ENCODE peak calls at places on chromosomes 13 and 19, in eight cellular contexts. One of them, this sample, is unnamed.
A peak's percentile ranks its signal among the peaks of the same experiment; 100 is the strongest.

GRCh38 chr13:48160879-48161278 is 66.0 kb upstream of the MED4 start:
- DNase-seq in IMR-90: no peak
- DNase-seq in activated CD8-positive, alpha-beta memory T cell treated with anti-CD3 and anti-CD28 coated beads, Interleukin-2, amount 50 U/mL, for 48 hours: no peak
- DNase-seq in naive B cell: no peak
- DNase-seq in anterior cingulate cortex: no peak
- DNase-seq in mammary epithelial cell: peak; percentile 81
- DNase-seq in neural crest cell: no peak
- DNase-seq in HepG2: no peak
- DNase-seq in this sample: peak; percentile 55

GRCh38 chr13:23824355-23824754 is 64.8 kb downstream of the MIPEP start:
- DNase-seq in mammary epithelial cell: no peak
- DNase-seq in neural crest cell: no peak
- DNase-seq in naive B cell: no peak
- DNase-seq in activated CD8-positive, alpha-beta memory T cell treated with anti-CD3 and anti-CD28 coated beads, Interleukin-2, amount 50 U/mL, for 48 hours: no peak
- DNase-seq in HepG2: no peak
- DNase-seq in anterior cingulate cortex: no peak
- DNase-seq in IMR-90: no peak
- DNase-seq in this sample: no peak

GRCh38 chr13:105465251-105465650 is 1070.2 kb downstream of the EFNB2 start:
- DNase-seq in IMR-90: no peak
- DNase-seq in naive B cell: no peak
- DNase-seq in mammary epithelial cell: peak; percentile 88
- DNase-seq in anterior cingulate cortex: no peak
- DNase-seq in HepG2: no peak
- DNase-seq in neural crest cell: no peak
- DNase-seq in activated CD8-positive, alpha-beta memory T cell treated with anti-CD3 and anti-CD28 coated beads, Interleukin-2, amount 50 U/mL, for 48 hours: no peak
- DNase-seq in this sample: no peak

GRCh38 chr13:104571161-104571889 is 1505.1 kb upstream of the SLC10A2 start:
- DNase-seq in IMR-90: peak; percentile 82
- DNase-seq in mammary epithelial cell: peak; percentile 90
- DNase-seq in activated CD8-positive, alpha-beta memory T cell treated with anti-CD3 and anti-CD28 coated beads, Interleukin-2, amount 50 U/mL, for 48 hours: no peak
- DNase-seq in neural crest cell: peak; percentile 67
- DNase-seq in anterior cingulate cortex: peak; percentile 9
- DNase-seq in naive B cell: no peak
- DNase-seq in HepG2: peak; percentile 16
- DNase-seq in this sample: peak; percentile 42

GRCh38 chr13:29573190-29573589 is 22.3 kb downstream of the SLC7A1 start:
- DNase-seq in anterior cingulate cortex: no peak
- DNase-seq in HepG2: no peak
- DNase-seq in IMR-90: peak; percentile 39
- DNase-seq in mammary epithelial cell: no peak
- DNase-seq in activated CD8-positive, alpha-beta memory T cell treated with anti-CD3 and anti-CD28 coated beads, Interleukin-2, amount 50 U/mL, for 48 hours: no peak
- DNase-seq in naive B cell: no peak
- DNase-seq in neural crest cell: no peak
- DNase-seq in this sample: peak; percentile 61

GRCh38 chr13:81770868-81771505 is 1430.1 kb upstream of the SPRY2 start:
- DNase-seq in neural crest cell: no peak
- DNase-seq in HepG2: no peak
- DNase-seq in activated CD8-positive, alpha-beta memory T cell treated with anti-CD3 and anti-CD28 coated beads, Interleukin-2, amount 50 U/mL, for 48 hours: no peak
- DNase-seq in anterior cingulate cortex: no peak
- DNase-seq in naive B cell: no peak
- DNase-seq in IMR-90: no peak
- DNase-seq in mammary epithelial cell: no peak
- DNase-seq in this sample: no peak

GRCh38 chr13:104111031-104111430 is 1044.8 kb upstream of the SLC10A2 start:
- DNase-seq in mammary epithelial cell: no peak
- DNase-seq in naive B cell: no peak
- DNase-seq in neural crest cell: no peak
- DNase-seq in IMR-90: peak; percentile 3
- DNase-seq in anterior cingulate cortex: no peak
- DNase-seq in activated CD8-positive, alpha-beta memory T cell treated with anti-CD3 and anti-CD28 coated beads, Interleukin-2, amount 50 U/mL, for 48 hours: no peak
- DNase-seq in HepG2: no peak
- DNase-seq in this sample: no peak

GRCh38 chr13:73754727-73755292 is 379.4 kb downstream of the KLF12 start:
- DNase-seq in naive B cell: peak; percentile 32
- DNase-seq in HepG2: peak; percentile 59
- DNase-seq in anterior cingulate cortex: no peak
- DNase-seq in mammary epithelial cell: peak; percentile 50
- DNase-seq in activated CD8-positive, alpha-beta memory T cell treated with anti-CD3 and anti-CD28 coated beads, Interleukin-2, amount 50 U/mL, for 48 hours: no peak
- DNase-seq in IMR-90: peak; percentile 70
- DNase-seq in neural crest cell: peak; percentile 50
- DNase-seq in this sample: peak; percentile 58

GRCh38 chr13:43196171-43196611 is 172.8 kb downstream of the DNAJC15 start:
- DNase-seq in neural crest cell: no peak
- DNase-seq in HepG2: no peak
- DNase-seq in IMR-90: peak; percentile 8
- DNase-seq in naive B cell: no peak
- DNase-seq in anterior cingulate cortex: no peak
- DNase-seq in mammary epithelial cell: no peak
- DNase-seq in activated CD8-positive, alpha-beta memory T cell treated with anti-CD3 and anti-CD28 coated beads, Interleukin-2, amount 50 U/mL, for 48 hours: no peak
- DNase-seq in this sample: no peak

GRCh38 chr13:107348931-107349330 is 781.0 kb upstream of the ARGLU1 start:
- DNase-seq in activated CD8-positive, alpha-beta memory T cell treated with anti-CD3 and anti-CD28 coated beads, Interleukin-2, amount 50 U/mL, for 48 hours: no peak
- DNase-seq in IMR-90: peak; percentile 70
- DNase-seq in anterior cingulate cortex: no peak
- DNase-seq in neural crest cell: no peak
- DNase-seq in HepG2: no peak
- DNase-seq in mammary epithelial cell: no peak
- DNase-seq in naive B cell: no peak
- DNase-seq in this sample: peak; percentile 26

GRCh38 chr13:52809310-52809769 is 39.1 kb downstream of the PCDH8 start:
- DNase-seq in neural crest cell: peak; percentile 73
- DNase-seq in activated CD8-positive, alpha-beta memory T cell treated with anti-CD3 and anti-CD28 coated beads, Interleukin-2, amount 50 U/mL, for 48 hours: peak; percentile 66
- DNase-seq in HepG2: peak; percentile 80
- DNase-seq in mammary epithelial cell: peak; percentile 84
- DNase-seq in naive B cell: peak; percentile 17
- DNase-seq in IMR-90: peak; percentile 39
- DNase-seq in anterior cingulate cortex: no peak
- DNase-seq in this sample: peak; percentile 92

GRCh38 chr13:91399189-91400093 is 1.0 kb downstream of the GPC5 start:
- DNase-seq in mammary epithelial cell: no peak
- DNase-seq in naive B cell: peak; percentile 6
- DNase-seq in HepG2: no peak
- DNase-seq in anterior cingulate cortex: no peak
- DNase-seq in activated CD8-positive, alpha-beta memory T cell treated with anti-CD3 and anti-CD28 coated beads, Interleukin-2, amount 50 U/mL, for 48 hours: peak; percentile 57
- DNase-seq in neural crest cell: peak; percentile 5
- DNase-seq in IMR-90: no peak
- DNase-seq in this sample: no peak

GRCh38 chr13:80454245-80454644 is 113.3 kb upstream of the SPRY2 start:
- DNase-seq in neural crest cell: no peak
- DNase-seq in HepG2: no peak
- DNase-seq in anterior cingulate cortex: no peak
- DNase-seq in IMR-90: peak; percentile 1
- DNase-seq in activated CD8-positive, alpha-beta memory T cell treated with anti-CD3 and anti-CD28 coated beads, Interleukin-2, amount 50 U/mL, for 48 hours: no peak
- DNase-seq in mammary epithelial cell: peak; percentile 19
- DNase-seq in naive B cell: peak; percentile 80
- DNase-seq in this sample: peak; percentile 94

GRCh38 chr19:13526552-13526951 is 20.3 kb upstream of the CACNA1A start:
- DNase-seq in mammary epithelial cell: peak; percentile 6
- DNase-seq in IMR-90: peak; percentile 18
- DNase-seq in neural crest cell: peak; percentile 4
- DNase-seq in activated CD8-positive, alpha-beta memory T cell treated with anti-CD3 and anti-CD28 coated beads, Interleukin-2, amount 50 U/mL, for 48 hours: no peak
- DNase-seq in anterior cingulate cortex: no peak
- DNase-seq in HepG2: no peak
- DNase-seq in naive B cell: no peak
- DNase-seq in this sample: peak; percentile 45

GRCh38 chr19:56091066-56091490 is 30.0 kb downstream of the ZNF787 start:
- DNase-seq in activated CD8-positive, alpha-beta memory T cell treated with anti-CD3 and anti-CD28 coated beads, Interleukin-2, amount 50 U/mL, for 48 hours: no peak
- DNase-seq in IMR-90: peak; percentile 61
- DNase-seq in HepG2: no peak
- DNase-seq in mammary epithelial cell: peak; percentile 90
- DNase-seq in anterior cingulate cortex: no peak
- DNase-seq in naive B cell: no peak
- DNase-seq in neural crest cell: no peak
- DNase-seq in this sample: peak; percentile 37

GRCh38 chr13:23572836-23573235 is 2.6 kb downstream of the TNFRSF19 start:
- DNase-seq in naive B cell: no peak
- DNase-seq in activated CD8-positive, alpha-beta memory T cell treated with anti-CD3 and anti-CD28 coated beads, Interleukin-2, amount 50 U/mL, for 48 hours: no peak
- DNase-seq in neural crest cell: no peak
- DNase-seq in anterior cingulate cortex: no peak
- DNase-seq in mammary epithelial cell: no peak
- DNase-seq in HepG2: peak; percentile 33
- DNase-seq in IMR-90: no peak
- DNase-seq in this sample: no peak

GRCh38 chr13:23790591-23791170 is 98.5 kb downstream of the MIPEP start:
- DNase-seq in anterior cingulate cortex: no peak
- DNase-seq in neural crest cell: no peak
- DNase-seq in IMR-90: peak; percentile 82
- DNase-seq in naive B cell: no peak
- DNase-seq in activated CD8-positive, alpha-beta memory T cell treated with anti-CD3 and anti-CD28 coated beads, Interleukin-2, amount 50 U/mL, for 48 hours: no peak
- DNase-seq in mammary epithelial cell: no peak
- DNase-seq in HepG2: no peak
- DNase-seq in this sample: no peak

GRCh38 chr13:110126391-110126961 is 180.5 kb downstream of the COL4A1 start:
- DNase-seq in activated CD8-positive, alpha-beta memory T cell treated with anti-CD3 and anti-CD28 coated beads, Interleukin-2, amount 50 U/mL, for 48 hours: no peak
- DNase-seq in anterior cingulate cortex: no peak
- DNase-seq in mammary epithelial cell: peak; percentile 94
- DNase-seq in HepG2: no peak
- DNase-seq in IMR-90: peak; percentile 98
- DNase-seq in neural crest cell: no peak
- DNase-seq in naive B cell: no peak
- DNase-seq in this sample: peak; percentile 59

GRCh38 chr19:4976412-4977298 is 7.7 kb downstream of the KDM4B start:
- DNase-seq in anterior cingulate cortex: no peak
- DNase-seq in mammary epithelial cell: peak; percentile 90
- DNase-seq in activated CD8-positive, alpha-beta memory T cell treated with anti-CD3 and anti-CD28 coated beads, Interleukin-2, amount 50 U/mL, for 48 hours: no peak
- DNase-seq in neural crest cell: no peak
- DNase-seq in IMR-90: peak; percentile 98
- DNase-seq in naive B cell: peak; percentile 28
- DNase-seq in HepG2: peak; percentile 53
- DNase-seq in this sample: peak; percentile 94

GRCh38 chr19:41695745-41696144 is 7.7 kb upstream of the CEACAM7 start:
- DNase-seq in anterior cingulate cortex: no peak
- DNase-seq in activated CD8-positive, alpha-beta memory T cell treated with anti-CD3 and anti-CD28 coated beads, Interleukin-2, amount 50 U/mL, for 48 hours: no peak
- DNase-seq in naive B cell: no peak
- DNase-seq in HepG2: no peak
- DNase-seq in neural crest cell: no peak
- DNase-seq in mammary epithelial cell: no peak
- DNase-seq in IMR-90: no peak
- DNase-seq in this sample: no peak

GRCh38 chr19:3979289-3979673 is 6.0 kb downstream of the EEF2 start:
- DNase-seq in activated CD8-positive, alpha-beta memory T cell treated with anti-CD3 and anti-CD28 coated beads, Interleukin-2, amount 50 U/mL, for 48 hours: peak; percentile 60
- DNase-seq in neural crest cell: no peak
- DNase-seq in mammary epithelial cell: no peak
- DNase-seq in naive B cell: no peak
- DNase-seq in IMR-90: no peak
- DNase-seq in anterior cingulate cortex: no peak
- DNase-seq in HepG2: no peak
- DNase-seq in this sample: no peak

GRCh38 chr13:113550453-113550852 is 34.1 kb upstream of the TFDP1 start:
- DNase-seq in IMR-90: no peak
- DNase-seq in HepG2: no peak
- DNase-seq in mammary epithelial cell: no peak
- DNase-seq in naive B cell: no peak
- DNase-seq in activated CD8-positive, alpha-beta memory T cell treated with anti-CD3 and anti-CD28 coated beads, Interleukin-2, amount 50 U/mL, for 48 hours: peak; percentile 18
- DNase-seq in anterior cingulate cortex: no peak
- DNase-seq in neural crest cell: no peak
- DNase-seq in this sample: no peak

GRCh38 chr13:41365636-41366035 is 54.6 kb downstream of the NAA16 start:
- DNase-seq in neural crest cell: no peak
- DNase-seq in HepG2: no peak
- DNase-seq in IMR-90: peak; percentile 49
- DNase-seq in activated CD8-positive, alpha-beta memory T cell treated with anti-CD3 and anti-CD28 coated beads, Interleukin-2, amount 50 U/mL, for 48 hours: no peak
- DNase-seq in mammary epithelial cell: no peak
- DNase-seq in anterior cingulate cortex: no peak
- DNase-seq in naive B cell: no peak
- DNase-seq in this sample: no peak

GRCh38 chr19:21668072-21668471 is 99.3 kb downstream of the ZNF100 start:
- DNase-seq in HepG2: no peak
- DNase-seq in naive B cell: no peak
- DNase-seq in IMR-90: no peak
- DNase-seq in neural crest cell: no peak
- DNase-seq in activated CD8-positive, alpha-beta memory T cell treated with anti-CD3 and anti-CD28 coated beads, Interleukin-2, amount 50 U/mL, for 48 hours: no peak
- DNase-seq in anterior cingulate cortex: no peak
- DNase-seq in mammary epithelial cell: no peak
- DNase-seq in this sample: no peak

GRCh38 chr13:44171151-44171550 is 202.5 kb upstream of the SERP2 start:
- DNase-seq in anterior cingulate cortex: no peak
- DNase-seq in naive B cell: no peak
- DNase-seq in activated CD8-positive, alpha-beta memory T cell treated with anti-CD3 and anti-CD28 coated beads, Interleukin-2, amount 50 U/mL, for 48 hours: no peak
- DNase-seq in mammary epithelial cell: no peak
- DNase-seq in IMR-90: no peak
- DNase-seq in HepG2: no peak
- DNase-seq in neural crest cell: no peak
- DNase-seq in this sample: no peak

GRCh38 chr13:96075953-96076543 is 13.9 kb upstream of the HS6ST3 start:
- DNase-seq in naive B cell: no peak
- DNase-seq in IMR-90: peak; percentile 23
- DNase-seq in mammary epithelial cell: no peak
- DNase-seq in anterior cingulate cortex: no peak
- DNase-seq in HepG2: peak; percentile 12
- DNase-seq in neural crest cell: no peak
- DNase-seq in activated CD8-positive, alpha-beta memory T cell treated with anti-CD3 and anti-CD28 coated beads, Interleukin-2, amount 50 U/mL, for 48 hours: no peak
- DNase-seq in this sample: peak; percentile 32

GRCh38 chr13:62682788-62683187 is 1267.1 kb upstream of the PCDH20 start:
- DNase-seq in HepG2: no peak
- DNase-seq in mammary epithelial cell: no peak
- DNase-seq in activated CD8-positive, alpha-beta memory T cell treated with anti-CD3 and anti-CD28 coated beads, Interleukin-2, amount 50 U/mL, for 48 hours: no peak
- DNase-seq in neural crest cell: no peak
- DNase-seq in anterior cingulate cortex: no peak
- DNase-seq in naive B cell: no peak
- DNase-seq in IMR-90: peak; percentile 1
- DNase-seq in this sample: no peak

GRCh38 chr13:27981006-27981708 is 7.3 kb downstream of the URAD start:
- DNase-seq in mammary epithelial cell: no peak
- DNase-seq in HepG2: no peak
- DNase-seq in activated CD8-positive, alpha-beta memory T cell treated with anti-CD3 and anti-CD28 coated beads, Interleukin-2, amount 50 U/mL, for 48 hours: peak; percentile 33
- DNase-seq in naive B cell: no peak
- DNase-seq in IMR-90: no peak
- DNase-seq in neural crest cell: no peak
- DNase-seq in anterior cingulate cortex: no peak
- DNase-seq in this sample: no peak

GRCh38 chr13:84912720-84913119 is 886.5 kb downstream of the SLITRK6 start:
- DNase-seq in anterior cingulate cortex: no peak
- DNase-seq in mammary epithelial cell: no peak
- DNase-seq in neural crest cell: no peak
- DNase-seq in naive B cell: no peak
- DNase-seq in HepG2: no peak
- DNase-seq in activated CD8-positive, alpha-beta memory T cell treated with anti-CD3 and anti-CD28 coated beads, Interleukin-2, amount 50 U/mL, for 48 hours: no peak
- DNase-seq in IMR-90: no peak
- DNase-seq in this sample: no peak

GRCh38 chr13:100525453-100526298 is 62.9 kb downstream of the GGACT start:
- DNase-seq in mammary epithelial cell: no peak
- DNase-seq in HepG2: peak; percentile 59
- DNase-seq in neural crest cell: no peak
- DNase-seq in activated CD8-positive, alpha-beta memory T cell treated with anti-CD3 and anti-CD28 coated beads, Interleukin-2, amount 50 U/mL, for 48 hours: peak; percentile 46
- DNase-seq in anterior cingulate cortex: no peak
- DNase-seq in IMR-90: no peak
- DNase-seq in naive B cell: no peak
- DNase-seq in this sample: no peak

GRCh38 chr19:5434970-5435641 is 20.1 kb upstream of the ZNRF4 start:
- DNase-seq in neural crest cell: no peak
- DNase-seq in activated CD8-positive, alpha-beta memory T cell treated with anti-CD3 and anti-CD28 coated beads, Interleukin-2, amount 50 U/mL, for 48 hours: peak; percentile 67
- DNase-seq in HepG2: peak; percentile 42
- DNase-seq in mammary epithelial cell: peak; percentile 78
- DNase-seq in naive B cell: no peak
- DNase-seq in IMR-90: peak; percentile 94
- DNase-seq in anterior cingulate cortex: no peak
- DNase-seq in this sample: no peak

GRCh38 chr19:8611890-8612806 is 1.6 kb upstream of the ADAMTS10 start:
- DNase-seq in anterior cingulate cortex: no peak
- DNase-seq in mammary epithelial cell: no peak
- DNase-seq in IMR-90: peak; percentile 66
- DNase-seq in HepG2: no peak
- DNase-seq in neural crest cell: no peak
- DNase-seq in activated CD8-positive, alpha-beta memory T cell treated with anti-CD3 and anti-CD28 coated beads, Interleukin-2, amount 50 U/mL, for 48 hours: no peak
- DNase-seq in naive B cell: no peak
- DNase-seq in this sample: peak; percentile 74

GRCh38 chr19:18418725-18419194 is 438 bp upstream of the SSBP4 start:
- DNase-seq in activated CD8-positive, alpha-beta memory T cell treated with anti-CD3 and anti-CD28 coated beads, Interleukin-2, amount 50 U/mL, for 48 hours: no peak
- DNase-seq in mammary epithelial cell: no peak
- DNase-seq in neural crest cell: no peak
- DNase-seq in anterior cingulate cortex: no peak
- DNase-seq in HepG2: no peak
- DNase-seq in IMR-90: no peak
- DNase-seq in naive B cell: no peak
- DNase-seq in this sample: peak; percentile 45

GRCh38 chr19:29546583-29547190 is 20.9 kb downstream of the VSTM2B start:
- DNase-seq in neural crest cell: no peak
- DNase-seq in IMR-90: no peak
- DNase-seq in naive B cell: no peak
- DNase-seq in HepG2: peak; percentile 51
- DNase-seq in anterior cingulate cortex: no peak
- DNase-seq in activated CD8-positive, alpha-beta memory T cell treated with anti-CD3 and anti-CD28 coated beads, Interleukin-2, amount 50 U/mL, for 48 hours: peak; percentile 26
- DNase-seq in mammary epithelial cell: no peak
- DNase-seq in this sample: no peak

This sample was measured in NB4.